ENCODE peak calls at places on chromosomes 3 and 15, in five cellular contexts. X is mesendoderm, Q is hepatocyte, M is progenitor cell of endocrine pancreas, G is activated T-cell treated with anti-CD3 and anti-CD28 coated beads for 1 hour. B is an unnamed sample.

GRCh38 chr15:74631935-74632560 is 16.4 kb downstream of the CLK3 start:
- DNase-seq in X (peak), Q (peak), G (peak), M (peak), B (peak)

GRCh38 chr3:10353661-10354372 is 32.9 kb upstream of the SEC13 start:
- DNase-seq in M (no peak), Q (no peak), X (no peak), G (no peak), B (no peak)

GRCh38 chr15:31327674-31328424 is 1.2 kb downstream of the KLF13 start:
- DNase-seq in X (peak), G (peak), M (peak), Q (peak), B (peak)

GRCh38 chr3:126317029-126317996 is 39.9 kb downstream of the KLF15 start:
- DNase-seq in Q (no peak), M (no peak), X (no peak), G (no peak), B (no peak)

GRCh38 chr15:58980351-58980939 is 7.0 kb upstream of the RNF111 start:
- DNase-seq in Q (peak), X (no peak), M (no peak), G (no peak), B (peak)

GRCh38 chr3:99246010-99246654 is 344.6 kb upstream of the DCBLD2 start:
- DNase-seq in G (no peak), Q (no peak), X (no peak), M (no peak), B (peak)

GRCh38 chr3:45499529-45499928 is 95.0 kb upstream of the LIMD1 start:
- DNase-seq in X (no peak), G (no peak), M (no peak), Q (peak), B (peak)

GRCh38 chr3:179542375-179542774 is 20.4 kb upstream of the ACTL6A start:
- DNase-seq in M (no peak), G (no peak), Q (no peak), X (no peak), B (no peak)

GRCh38 chr3:37897763-37898162 is 36.1 kb downstream of the CTDSPL start:
- DNase-seq in M (no peak), Q (no peak), X (no peak), G (no peak), B (no peak)

GRCh38 chr3:71542548-71543370 is 40.8 kb downstream of the FOXP1 start:
- DNase-seq in M (no peak), G (no peak), Q (peak), X (no peak), B (no peak)

GRCh38 chr15:51223771-51224229 is 114.6 kb downstream of the CYP19A1 start:
- DNase-seq in M (no peak), Q (no peak), G (no peak), X (peak), B (no peak)

GRCh38 chr15:44788748-44789147 is 52.4 kb downstream of the TRIM69 start:
- DNase-seq in G (peak), X (no peak), M (no peak), Q (no peak), B (no peak)

GRCh38 chr15:29535952-29536351 is 266.3 kb upstream of the NSMCE3 start:
- DNase-seq in G (no peak), Q (no peak), X (no peak), M (no peak), B (no peak)

GRCh38 chr3:10552631-10552943 is 47.2 kb upstream of the ATP2B2 start:
- DNase-seq in X (no peak), G (no peak), M (no peak), Q (no peak), B (no peak)

GRCh38 chr3:141094851-141095545 is 43.9 kb downstream of the SPSB4 start:
- DNase-seq in X (no peak), G (no peak), Q (no peak), M (no peak), B (no peak)

B was measured in NCI-H460.